ENCODE peak calls at places on chromosomes 6 and 20, in nine cellular contexts. A is cardiac muscle cell; B is GM18507; L is ureter; N is tibial artery; Y is NCI-H774; J is T-cell; C is D341Med; Q is CD4-positive, alpha-beta T cell. K is an unnamed sample.

GRCh38 chr20:36802326-36803223 is 29.0 kb upstream of the DSN1 start:
- DNase-seq in C (no peak), N (no peak), L (no peak), B (no peak), A (peak), Y (no peak), J (no peak), Q (no peak), K (no peak)

GRCh38 chr20:57432874-57433491 is 41.8 kb downstream of the RBM38 start:
- DNase-seq in A (peak), L (peak), C (no peak), N (no peak), J (peak), Y (no peak), B (peak), Q (peak), K (no peak)

GRCh38 chr6:72040106-72040505 is 153.8 kb downstream of the RIMS1 start:
- DNase-seq in L (no peak), B (no peak), Y (no peak), N (no peak), A (no peak), J (no peak), C (no peak), Q (no peak), K (no peak)

GRCh38 chr6:30685977-30686907 is at the start of gene PPP1R18:
- DNase-seq in C (peak), N (peak), L (peak), B (no peak), A (peak), J (peak), Q (peak), Y (peak), K (peak)

GRCh38 chr6:148771212-148771601 is 24.4 kb downstream of the UST start:
- DNase-seq in Q (no peak), A (no peak), J (no peak), C (no peak), B (no peak), Y (peak), L (no peak), N (no peak), K (no peak)

GRCh38 chr6:125188037-125188436 is 34.5 kb downstream of the TPD52L1 start:
- DNase-seq in L (no peak), Y (no peak), C (no peak), B (no peak), Q (no peak), A (peak), N (no peak), J (no peak), K (no peak)

GRCh38 chr20:23637282-23638221 is at the start of gene CST3:
- DNase-seq in Q (no peak), A (peak), J (no peak), B (peak), C (peak), Y (peak), L (peak), N (peak), K (peak)

GRCh38 chr6:169677096-169677495 is 24.7 kb downstream of the WDR27 start:
- DNase-seq in Q (no peak), J (no peak), N (no peak), Y (no peak), L (no peak), B (no peak), A (peak), C (no peak), K (no peak)

GRCh38 chr6:74458536-74458935 is 747.3 kb downstream of the COL12A1 start:
- DNase-seq in C (no peak), L (no peak), N (no peak), B (no peak), A (peak), Q (no peak), Y (no peak), J (no peak), K (no peak)

GRCh38 chr6:35218021-35218420 is 4.3 kb downstream of the SCUBE3 start:
- DNase-seq in Y (no peak), L (no peak), B (no peak), N (no peak), C (no peak), Q (no peak), A (peak), J (no peak), K (no peak)

GRCh38 chr6:139407718-139408222 is 33.3 kb upstream of the CITED2 start:
- DNase-seq in C (no peak), Y (no peak), B (no peak), N (no peak), L (no peak), Q (no peak), A (peak), J (no peak), K (no peak)

GRCh38 chr6:142395768-142396231 is 94.0 kb downstream of the ADGRG6 start:
- DNase-seq in B (no peak), L (no peak), Q (no peak), Y (no peak), A (peak), C (no peak), J (no peak), N (no peak), K (no peak)

GRCh38 chr6:163985710-163986109 is 571.2 kb downstream of the QKI start:
- DNase-seq in J (no peak), C (no peak), Y (no peak), B (no peak), Q (no peak), A (no peak), N (no peak), L (no peak), K (no peak)

K was measured in hippocampal formation.